ENCODE peak calls at places on chromosomes 13 and 19, in six cellular contexts. O, Y, Z, J, D and L are unnamed samples.

GRCh38 chr19:30236006-30236405 is 136.2 kb upstream of the ZNF536 start:
- DNase-seq in J (no peak), D (no peak), Z (no peak), Y (no peak), O (no peak), L (no peak)

GRCh38 chr13:99307648-99308339 is 595 bp upstream of the GPR183 start:
- DNase-seq in Y (no peak), J (peak), Z (peak), D (no peak), O (no peak), L (no peak)

GRCh38 chr19:48497728-48498575 is 13.7 kb downstream of the LMTK3 start:
- DNase-seq in O (no peak), J (no peak), Z (no peak), D (no peak), Y (no peak), L (no peak)

GRCh38 chr19:10861118-10861651 is 10.2 kb upstream of the CARM1 start:
- DNase-seq in Y (no peak), Z (no peak), D (no peak), O (no peak), J (peak), L (no peak)

GRCh38 chr13:68304287-68304893 is 1074.3 kb upstream of the PCDH9 start:
- DNase-seq in Z (peak), D (no peak), O (no peak), Y (no peak), J (peak), L (peak)

GRCh38 chr19:14066139-14066538 is 4.3 kb upstream of the PALM3 start:
- DNase-seq in Y (no peak), J (no peak), Z (no peak), O (no peak), D (no peak), L (no peak)

GRCh38 chr13:113550453-113550852 is 34.1 kb upstream of the TFDP1 start:
- DNase-seq in D (no peak), J (no peak), Y (no peak), Z (no peak), O (no peak), L (no peak)

GRCh38 chr19:17775245-17775927 is 19.6 kb upstream of the B3GNT3 start:
- DNase-seq in Y (no peak), Z (no peak), J (peak), O (peak), D (peak), L (no peak)

GRCh38 chr19:6693681-6694080 is 23.7 kb upstream of the TNFSF14 start:
- DNase-seq in O (no peak), D (no peak), Y (no peak), Z (no peak), J (peak), L (no peak)

GRCh38 chr19:47445527-47445926 is 26.2 kb downstream of the SLC8A2 start:
- DNase-seq in J (peak), Y (no peak), Z (no peak), D (no peak), O (no peak), L (no peak)

GRCh38 chr13:48818495-48818961 is 157.2 kb upstream of the FNDC3A start:
- DNase-seq in O (no peak), Y (peak), Z (peak), J (no peak), D (no peak), L (no peak)

GRCh38 chr13:109281823-109282239 is 504.6 kb downstream of the IRS2 start:
- DNase-seq in D (no peak), J (no peak), Z (no peak), O (no peak), Y (no peak), L (no peak)

GRCh38 chr19:49430678-49431329 is 5.6 kb downstream of the GFY start:
- DNase-seq in O (no peak), Y (no peak), D (no peak), Z (no peak), J (peak), L (peak)

GRCh38 chr19:15128162-15128770 is 21.1 kb downstream of the SYDE1 start:
- DNase-seq in J (no peak), Y (no peak), Z (no peak), D (peak), O (no peak), L (no peak)

GRCh38 chr13:53159439-53159838 is 130.8 kb downstream of the OLFM4 start:
- DNase-seq in O (no peak), J (no peak), D (no peak), Z (no peak), Y (no peak), L (no peak)

GRCh38 chr13:59687028-59687427 is 476.7 kb downstream of the DIAPH3 start:
- DNase-seq in Y (no peak), D (no peak), J (no peak), Z (no peak), O (no peak), L (no peak)

GRCh38 chr19:39144487-39145071 is 19.0 kb downstream of the PAK4 start:
- DNase-seq in J (no peak), O (no peak), Y (no peak), Z (peak), D (no peak), L (no peak)

GRCh38 chr13:89003656-89004055 is 1332.5 kb downstream of the SLITRK5 start:
- DNase-seq in O (no peak), D (no peak), Y (no peak), J (no peak), Z (peak), L (no peak)

GRCh38 chr13:31012285-31013024 is 80.0 kb downstream of the TEX26 start:
- DNase-seq in Z (peak), Y (no peak), J (no peak), O (no peak), D (no peak), L (no peak)
- TF ChIP-seq CTCF in Z (peak), Y (peak), J (peak), O (no peak), D (peak), L (no peak)

DNA sequence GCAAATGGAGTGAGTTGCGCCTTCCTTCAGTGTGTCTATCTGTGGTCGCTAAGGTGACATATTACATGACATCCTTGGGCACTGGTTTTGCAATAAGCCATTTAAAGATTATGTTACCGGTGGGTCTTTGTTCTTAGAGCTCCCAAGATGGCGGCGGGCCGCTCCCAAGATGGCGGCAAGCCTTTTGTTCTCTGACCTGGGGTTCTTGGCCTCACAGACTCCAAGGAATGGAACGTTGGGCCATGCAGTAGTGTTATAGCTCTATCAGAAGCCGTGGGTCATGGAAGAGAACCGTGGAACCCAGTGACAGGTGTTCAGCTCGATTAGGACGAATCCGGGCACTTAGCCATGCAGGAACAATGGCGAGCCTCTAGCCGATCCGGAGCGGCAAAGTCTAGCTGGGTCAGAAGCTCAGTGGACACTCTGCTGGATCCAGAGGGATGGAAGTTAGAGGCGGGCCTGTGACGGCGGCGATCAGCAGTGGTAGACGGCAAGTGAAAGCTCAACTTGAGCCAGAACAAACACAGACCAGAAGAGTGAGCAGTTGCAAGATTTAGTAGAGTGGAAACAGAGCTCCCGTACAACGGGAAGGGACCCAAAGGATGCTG is 188.6 kb downstream of the TEX29 start:
- DNase-seq in Y (no peak), O (no peak), D (no peak), Z (no peak), J (no peak), L (no peak)
- TF ChIP-seq CTCF in Y (no peak), O (no peak), D (no peak), Z (no peak), J (no peak), L (no peak)

GRCh38 chr19:708154-709141 is at the start of gene PALM:
- DNase-seq in Z (no peak), Y (no peak), J (peak), D (no peak), O (no peak), L (no peak)
- TF ChIP-seq CTCF in Z (peak), Y (no peak), J (no peak), D (no peak), O (no peak), L (no peak)

GRCh38 chr13:42658019-42658418 is 84.1 kb downstream of the TNFSF11 start:
- DNase-seq in J (no peak), Y (no peak), D (no peak), O (no peak), Z (no peak), L (no peak)

GRCh38 chr13:42654760-42655159 is 80.8 kb downstream of the TNFSF11 start:
- DNase-seq in D (no peak), Z (peak), O (no peak), Y (no peak), J (no peak), L (no peak)

GRCh38 chr13:42656136-42656535 is 82.2 kb downstream of the TNFSF11 start:
- DNase-seq in Z (no peak), O (no peak), J (no peak), Y (no peak), D (no peak), L (no peak)

GRCh38 chr13:42660367-42660965 is 86.5 kb downstream of the TNFSF11 start:
- DNase-seq in O (no peak), Z (peak), J (no peak), D (no peak), Y (no peak), L (no peak)
- TF ChIP-seq CTCF in O (no peak), Z (peak), J (no peak), D (peak), Y (peak), L (no peak)

GRCh38 chr13:55517312-55517711 is 1623.4 kb upstream of the PRR20A start:
- DNase-seq in J (peak), O (no peak), Y (no peak), Z (no peak), D (no peak), L (no peak)
- TF ChIP-seq CTCF in J (peak), O (no peak), Y (no peak), Z (peak), D (peak), L (no peak)

DNA sequence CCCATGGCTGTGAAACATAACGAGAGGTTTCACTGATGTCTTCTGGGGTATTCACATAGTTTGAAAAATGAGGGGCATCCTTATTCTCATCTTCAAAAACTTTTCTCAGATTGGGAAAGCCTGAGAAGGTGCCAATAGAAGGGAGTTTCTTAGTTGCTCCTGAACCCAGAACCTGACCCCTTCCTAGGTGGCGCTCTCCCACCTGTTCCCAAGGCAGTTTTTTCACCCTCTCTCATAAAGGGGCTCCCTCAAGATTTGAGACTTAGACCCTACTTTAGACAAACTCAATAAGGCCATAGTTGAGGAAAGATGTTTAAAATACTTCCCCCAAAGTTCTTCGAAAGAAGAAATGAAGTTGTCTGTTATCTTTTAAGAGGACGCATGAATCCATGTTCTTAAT is 142.2 kb downstream of the FGF9 start:
- DNase-seq in D (no peak), Z (no peak), O (no peak), J (no peak), Y (no peak), L (no peak)
- TF ChIP-seq CTCF in D (no peak), Z (no peak), O (no peak), J (peak), Y (no peak), L (no peak)

DNA sequence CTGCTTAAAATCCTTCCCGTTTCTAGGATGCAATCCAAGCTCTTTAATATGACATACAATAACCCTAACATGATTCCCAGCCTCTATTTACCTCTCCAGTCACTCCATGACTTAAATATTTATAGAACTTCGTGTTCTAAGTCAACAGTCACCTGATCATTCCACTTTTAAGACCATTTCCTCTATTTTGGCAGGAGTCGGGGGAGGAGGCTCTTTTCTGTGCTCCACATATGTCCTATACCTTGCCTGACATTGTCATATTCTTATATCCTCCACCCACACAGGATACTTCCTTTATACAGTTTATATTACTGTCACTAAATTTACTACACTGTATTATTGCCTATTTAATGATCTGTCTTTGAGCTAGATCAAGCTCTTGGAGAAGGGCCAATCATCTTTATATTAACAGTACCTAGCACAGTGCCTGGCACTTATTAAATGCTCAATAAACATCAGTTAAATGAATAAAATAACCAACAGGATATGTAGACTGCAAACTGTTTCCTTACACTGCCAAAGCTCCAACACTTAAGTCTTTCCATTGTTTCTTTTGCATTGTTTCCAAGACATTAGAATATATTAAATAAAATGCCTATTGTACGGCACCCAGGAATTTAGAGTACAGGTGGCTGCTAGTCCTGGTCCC is 2.7 kb downstream of the ARGLU1 start:
- DNase-seq in O (no peak), Y (no peak), Z (no peak), D (no peak), J (peak), L (no peak)
- TF ChIP-seq CTCF in O (no peak), Y (no peak), Z (no peak), D (no peak), J (no peak), L (no peak)

DNA sequence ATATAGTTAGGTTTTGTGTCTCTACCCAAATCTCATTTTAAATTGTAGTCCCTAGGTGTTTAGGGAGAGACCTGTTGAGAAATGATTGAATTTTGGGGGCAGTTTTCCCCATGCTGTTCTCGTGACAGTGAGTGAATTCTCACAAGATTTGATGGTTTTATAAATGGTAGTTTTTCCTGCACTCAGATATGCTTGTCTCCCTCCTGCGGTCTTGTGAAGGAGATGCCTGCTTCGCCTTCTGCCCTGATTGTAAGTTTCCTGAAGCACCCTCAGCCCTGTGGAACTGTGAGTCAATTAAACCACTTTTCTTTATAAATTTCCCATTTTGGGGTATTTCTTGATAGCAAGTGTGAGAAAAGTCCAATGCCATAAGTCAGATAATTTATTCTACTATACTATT is 1977.5 kb upstream of the PCDH20 start:
- DNase-seq in J (no peak), D (no peak), Z (no peak), Y (no peak), O (no peak), L (no peak)
- TF ChIP-seq CTCF in J (no peak), D (no peak), Z (no peak), Y (no peak), O (no peak), L (no peak)